ENCODE peak calls at places on chromosomes 1 and 21, in nine cellular contexts. One of them, this sample, is unnamed.

GRCh38 chr1:213982515-213982813 is 5.3 kb upstream of the PROX1 start:
- DNase-seq in hippocampal formation: no peak
- DNase-seq in stomach: no peak
- DNase-seq in NCI-H2171 treated with DMSO at 0.1 percent for 48 hours: no peak
- DNase-seq in gastrocnemius medialis: no peak
- DNase-seq in AG04449: no peak
- DNase-seq in stimulated activated CD8-positive, alpha-beta memory T cell treated with anti-CD3 and anti-CD28 coated beads, Interleukin-15, amount 100 ng/mL, for 24 hours: no peak
- DNase-seq in activated T-helper 1 cell treated with Interleukin-2 at 50 U/mL for 16 hours: no peak
- DNase-seq in midbrain: no peak
- DNase-seq in this sample: no peak

GRCh38 chr1:58577676-58578073 is 623 bp upstream of the TACSTD2 start:
- DNase-seq in hippocampal formation: no peak
- DNase-seq in stomach: no peak
- DNase-seq in NCI-H2171 treated with DMSO at 0.1 percent for 48 hours: no peak
- DNase-seq in gastrocnemius medialis: no peak
- DNase-seq in AG04449: no peak
- DNase-seq in stimulated activated CD8-positive, alpha-beta memory T cell treated with anti-CD3 and anti-CD28 coated beads, Interleukin-15, amount 100 ng/mL, for 24 hours: no peak
- DNase-seq in activated T-helper 1 cell treated with Interleukin-2 at 50 U/mL for 16 hours: no peak
- DNase-seq in midbrain: no peak
- DNase-seq in this sample: no peak

GRCh38 chr1:221732052-221732451 is 9.8 kb downstream of the DUSP10 start:
- DNase-seq in hippocampal formation: no peak
- DNase-seq in stomach: no peak
- DNase-seq in NCI-H2171 treated with DMSO at 0.1 percent for 48 hours: no peak
- DNase-seq in gastrocnemius medialis: no peak
- DNase-seq in AG04449: no peak
- DNase-seq in stimulated activated CD8-positive, alpha-beta memory T cell treated with anti-CD3 and anti-CD28 coated beads, Interleukin-15, amount 100 ng/mL, for 24 hours: no peak
- DNase-seq in activated T-helper 1 cell treated with Interleukin-2 at 50 U/mL for 16 hours: no peak
- DNase-seq in midbrain: no peak
- DNase-seq in this sample: no peak

GRCh38 chr1:82901118-82901517 is 1097.8 kb downstream of the TTLL7 start:
- DNase-seq in hippocampal formation: no peak
- DNase-seq in stomach: no peak
- DNase-seq in NCI-H2171 treated with DMSO at 0.1 percent for 48 hours: no peak
- DNase-seq in gastrocnemius medialis: no peak
- DNase-seq in AG04449: no peak
- DNase-seq in stimulated activated CD8-positive, alpha-beta memory T cell treated with anti-CD3 and anti-CD28 coated beads, Interleukin-15, amount 100 ng/mL, for 24 hours: no peak
- DNase-seq in activated T-helper 1 cell treated with Interleukin-2 at 50 U/mL for 16 hours: no peak
- DNase-seq in midbrain: no peak
- DNase-seq in this sample: no peak

GRCh38 chr1:85616011-85616705 is 35.6 kb downstream of the CCN1 start:
- DNase-seq in hippocampal formation: no peak
- DNase-seq in stomach: no peak
- DNase-seq in NCI-H2171 treated with DMSO at 0.1 percent for 48 hours: no peak
- DNase-seq in gastrocnemius medialis: no peak
- DNase-seq in AG04449: no peak
- DNase-seq in stimulated activated CD8-positive, alpha-beta memory T cell treated with anti-CD3 and anti-CD28 coated beads, Interleukin-15, amount 100 ng/mL, for 24 hours: no peak
- DNase-seq in activated T-helper 1 cell treated with Interleukin-2 at 50 U/mL for 16 hours: no peak
- DNase-seq in midbrain: no peak
- DNase-seq in this sample: no peak

GRCh38 chr1:125064481-125064880 is 3879.7 kb downstream of the SRGAP2C start:
- DNase-seq in hippocampal formation: no peak
- DNase-seq in stomach: no peak
- DNase-seq in NCI-H2171 treated with DMSO at 0.1 percent for 48 hours: no peak
- DNase-seq in gastrocnemius medialis: no peak
- DNase-seq in AG04449: no peak
- DNase-seq in stimulated activated CD8-positive, alpha-beta memory T cell treated with anti-CD3 and anti-CD28 coated beads, Interleukin-15, amount 100 ng/mL, for 24 hours: no peak
- DNase-seq in activated T-helper 1 cell treated with Interleukin-2 at 50 U/mL for 16 hours: no peak
- DNase-seq in midbrain: no peak
- DNase-seq in this sample: no peak

GRCh38 chr1:12179111-12179519 is 12.3 kb downstream of the TNFRSF1B start:
- DNase-seq in hippocampal formation: no peak
- DNase-seq in stomach: no peak
- DNase-seq in NCI-H2171 treated with DMSO at 0.1 percent for 48 hours: no peak
- DNase-seq in gastrocnemius medialis: no peak
- DNase-seq in AG04449: peak; percentile 49
- DNase-seq in stimulated activated CD8-positive, alpha-beta memory T cell treated with anti-CD3 and anti-CD28 coated beads, Interleukin-15, amount 100 ng/mL, for 24 hours: no peak
- DNase-seq in activated T-helper 1 cell treated with Interleukin-2 at 50 U/mL for 16 hours: peak; percentile 77
- DNase-seq in midbrain: no peak
- DNase-seq in this sample: no peak

GRCh38 chr21:42379425-42380215 is 13.3 kb upstream of the TFF1 start:
- DNase-seq in hippocampal formation: no peak
- DNase-seq in stomach: no peak
- DNase-seq in NCI-H2171 treated with DMSO at 0.1 percent for 48 hours: no peak
- DNase-seq in gastrocnemius medialis: no peak
- DNase-seq in AG04449: no peak
- DNase-seq in stimulated activated CD8-positive, alpha-beta memory T cell treated with anti-CD3 and anti-CD28 coated beads, Interleukin-15, amount 100 ng/mL, for 24 hours: no peak
- DNase-seq in activated T-helper 1 cell treated with Interleukin-2 at 50 U/mL for 16 hours: no peak
- DNase-seq in midbrain: no peak
- DNase-seq in this sample: no peak

GRCh38 chr1:9294910-9295636 is 2.4 kb downstream of the SPSB1 start:
- DNase-seq in hippocampal formation: no peak
- DNase-seq in stomach: no peak
- DNase-seq in NCI-H2171 treated with DMSO at 0.1 percent for 48 hours: no peak
- DNase-seq in gastrocnemius medialis: peak; percentile 55
- DNase-seq in AG04449: no peak
- DNase-seq in stimulated activated CD8-positive, alpha-beta memory T cell treated with anti-CD3 and anti-CD28 coated beads, Interleukin-15, amount 100 ng/mL, for 24 hours: no peak
- DNase-seq in activated T-helper 1 cell treated with Interleukin-2 at 50 U/mL for 16 hours: no peak
- DNase-seq in midbrain: peak; percentile 30
- DNase-seq in this sample: no peak

GRCh38 chr21:33196956-33197374 is 32.8 kb upstream of the IFNAR2 start:
- DNase-seq in hippocampal formation: peak; percentile 57
- DNase-seq in stomach: peak; percentile 59
- DNase-seq in NCI-H2171 treated with DMSO at 0.1 percent for 48 hours: peak; percentile 84
- DNase-seq in gastrocnemius medialis: peak; percentile 49
- DNase-seq in AG04449: no peak
- DNase-seq in stimulated activated CD8-positive, alpha-beta memory T cell treated with anti-CD3 and anti-CD28 coated beads, Interleukin-15, amount 100 ng/mL, for 24 hours: no peak
- DNase-seq in activated T-helper 1 cell treated with Interleukin-2 at 50 U/mL for 16 hours: peak; percentile 25
- DNase-seq in midbrain: peak; percentile 81
- DNase-seq in this sample: no peak

GRCh38 chr21:46634966-46635323 is 529 bp upstream of the PRMT2 start:
- DNase-seq in hippocampal formation: no peak
- DNase-seq in stomach: peak; percentile 40
- DNase-seq in NCI-H2171 treated with DMSO at 0.1 percent for 48 hours: peak; percentile 92
- DNase-seq in gastrocnemius medialis: peak; percentile 32
- DNase-seq in AG04449: peak; percentile 44
- DNase-seq in stimulated activated CD8-positive, alpha-beta memory T cell treated with anti-CD3 and anti-CD28 coated beads, Interleukin-15, amount 100 ng/mL, for 24 hours: no peak
- DNase-seq in activated T-helper 1 cell treated with Interleukin-2 at 50 U/mL for 16 hours: no peak
- DNase-seq in midbrain: peak; percentile 83
- DNase-seq in this sample: peak; percentile 44

GRCh38 chr1:183590225-183591191 is at the start of gene NCF2:
- DNase-seq in hippocampal formation: peak; percentile 14
- DNase-seq in stomach: peak; percentile 31
- DNase-seq in NCI-H2171 treated with DMSO at 0.1 percent for 48 hours: no peak
- DNase-seq in gastrocnemius medialis: no peak
- DNase-seq in AG04449: no peak
- DNase-seq in stimulated activated CD8-positive, alpha-beta memory T cell treated with anti-CD3 and anti-CD28 coated beads, Interleukin-15, amount 100 ng/mL, for 24 hours: no peak
- DNase-seq in activated T-helper 1 cell treated with Interleukin-2 at 50 U/mL for 16 hours: no peak
- DNase-seq in midbrain: no peak
- DNase-seq in this sample: no peak

This sample was measured in BJ.